ENCODE peak calls at places on chromosomes 5 and 9, in four cellular contexts. P, Z, O and K are unnamed samples.

GRCh38 chr9:108117775-108118174 is 628.2 kb upstream of the KLF4 start:
- DNase-seq in O (no peak), P (no peak), Z (no peak), K (no peak)

GRCh38 chr9:124453586-124454191 is 3.4 kb downstream of the ADGRD2 start:
- DNase-seq in Z (peak), O (peak), P (peak), K (no peak)

GRCh38 chr5:172769598-172770373 is 1.2 kb downstream of the DUSP1 start:
- DNase-seq in P (no peak), O (no peak), Z (no peak), K (no peak)

GRCh38 chr5:52987711-52988329 is 1.3 kb upstream of the ITGA2 start:
- DNase-seq in O (no peak), P (peak), Z (no peak), K (no peak)

GRCh38 chr9:18865542-18865941 is 167.5 kb downstream of the SAXO1 start:
- DNase-seq in P (no peak), Z (no peak), O (no peak), K (no peak)

GRCh38 chr5:107564896-107565295 is 105.8 kb downstream of the EFNA5 start:
- DNase-seq in Z (no peak), P (no peak), O (no peak), K (no peak)

GRCh38 chr5:151451626-151452520 is 4.5 kb downstream of the SLC36A1 start:
- DNase-seq in O (peak), Z (no peak), P (peak), K (peak)

GRCh38 chr5:8327016-8327415 is 458.1 kb downstream of the MTRR start:
- DNase-seq in Z (no peak), O (no peak), P (no peak), K (no peak)

GRCh38 chr9:20511680-20512079 is 110.6 kb downstream of the MLLT3 start:
- DNase-seq in P (no peak), Z (no peak), O (no peak), K (no peak)

GRCh38 chr5:10307206-10308148 is at the start of gene CMBL:
- DNase-seq in P (no peak), O (peak), Z (peak), K (no peak)

GRCh38 chr9:110141118-110141797 is 66.7 kb downstream of the C9orf152 start:
- DNase-seq in Z (no peak), O (no peak), P (peak), K (no peak)

GRCh38 chr9:124282442-124283231 is 24.9 kb downstream of the NEK6 start:
- DNase-seq in Z (no peak), P (no peak), O (peak), K (no peak)

GRCh38 chr9:1047605-1048235 is 2.4 kb upstream of the DMRT2 start:
- DNase-seq in P (no peak), O (no peak), Z (no peak), K (no peak)

GRCh38 chr9:125509476-125509875 is 197.5 kb downstream of the MAPKAP1 start:
- DNase-seq in O (no peak), Z (peak), P (no peak), K (no peak)

GRCh38 chr5:144065766-144066165 is 104.7 kb downstream of the YIPF5 start:
- DNase-seq in O (no peak), Z (no peak), P (no peak), K (no peak)

GRCh38 chr9:13587581-13587980 is 308.1 kb upstream of the MPDZ start:
- DNase-seq in Z (no peak), P (no peak), O (no peak), K (no peak)

GRCh38 chr5:372911-373709 is 51.6 kb downstream of the AHRR start:
- DNase-seq in P (no peak), Z (peak), O (no peak), K (no peak)

GRCh38 chr9:14322211-14323082 is 8.5 kb upstream of the NFIB start:
- DNase-seq in P (peak), Z (peak), O (peak), K (no peak)

GRCh38 chr5:2029206-2029605 is 146.5 kb upstream of the IRX4 start:
- DNase-seq in O (no peak), Z (peak), P (no peak), K (no peak)

GRCh38 chr9:14962193-14962899 is 52.1 kb upstream of the FREM1 start:
- DNase-seq in Z (no peak), P (no peak), O (no peak), K (no peak)

GRCh38 chr5:152332696-152333095 is 72.4 kb downstream of the NMUR2 start:
- DNase-seq in O (no peak), P (no peak), Z (no peak), K (no peak)

GRCh38 chr5:153660919-153661318 is 170.4 kb downstream of the GRIA1 start:
- DNase-seq in Z (no peak), O (no peak), P (no peak), K (no peak)

GRCh38 chr5:172897691-172898512 is 61.3 kb upstream of the RPL26L1 start:
- DNase-seq in O (no peak), Z (no peak), P (peak), K (no peak)

GRCh38 chr9:134548185-134548584 is 93.4 kb upstream of the COL5A1 start:
- DNase-seq in O (no peak), Z (no peak), P (no peak), K (no peak)

GRCh38 chr5:21225223-21226064 is 1237.4 kb upstream of the CDH18 start:
- DNase-seq in P (no peak), Z (no peak), O (no peak), K (no peak)

GRCh38 chr5:141680178-141680577 is 1.9 kb downstream of the ARAP3 start:
- DNase-seq in P (no peak), Z (no peak), O (no peak), K (no peak)

GRCh38 chr5:141681295-141681694 is 735 bp downstream of the ARAP3 start:
- DNase-seq in Z (no peak), P (no peak), O (no peak), K (no peak)

GRCh38 chr5:141683596-141684161 is 1.6 kb upstream of the ARAP3 start:
- DNase-seq in Z (no peak), O (no peak), P (no peak), K (no peak)

GRCh38 chr5:141680751-141681201 is 1.3 kb downstream of the ARAP3 start:
- DNase-seq in O (peak), Z (peak), P (no peak), K (no peak)

GRCh38 chr5:141681695-141682641 is at the start of gene ARAP3:
- DNase-seq in P (peak), Z (peak), O (peak), K (no peak)
- TF ChIP-seq KDM1A in P (no peak), Z (no peak), O (no peak), K (no peak)

DNA sequence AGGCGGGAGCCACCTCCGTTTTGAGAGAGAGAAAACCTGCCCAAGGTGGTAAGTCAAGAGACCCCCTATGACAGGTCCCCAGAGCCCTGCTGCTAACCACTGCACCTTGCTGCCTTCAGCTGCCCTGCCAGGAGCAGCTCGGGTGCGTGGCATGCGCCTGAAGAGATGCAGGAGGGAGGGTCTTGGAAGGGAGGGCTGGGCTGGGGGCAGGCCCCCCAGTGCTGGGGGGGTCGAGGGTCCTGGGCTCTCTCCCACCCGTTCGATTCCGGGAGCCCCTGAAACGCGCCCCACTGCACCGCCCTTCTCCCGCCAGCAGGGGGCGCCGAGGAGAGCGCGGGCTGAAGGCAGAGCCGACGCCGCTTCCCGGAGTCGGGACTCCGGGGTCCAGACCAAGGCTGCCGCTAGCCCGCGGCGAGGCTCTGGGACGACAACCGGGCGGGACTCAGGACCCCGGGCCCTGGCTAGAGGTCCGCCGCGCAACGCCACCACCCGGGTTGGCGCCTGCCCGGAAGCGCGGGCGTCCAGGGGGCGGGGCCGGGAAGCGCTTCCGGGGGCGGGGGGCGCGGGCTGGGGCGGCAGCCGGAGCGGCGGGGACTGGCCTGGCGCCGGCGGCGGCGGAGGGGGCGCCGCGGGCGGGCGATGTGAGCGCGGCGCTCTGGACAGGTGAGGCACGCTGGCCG is at the start of gene ZBTB34:
- DNase-seq in O (peak), Z (peak), P (peak), K (no peak)
- TF ChIP-seq KDM1A in O (no peak), Z (no peak), P (no peak), K (no peak)

GRCh38 chr9:7180247-7180646 is 422.5 kb downstream of the KDM4C start:
- DNase-seq in O (no peak), P (no peak), Z (no peak), K (no peak)

GRCh38 chr9:7185612-7186011 is 427.8 kb downstream of the KDM4C start:
- DNase-seq in P (peak), Z (no peak), O (no peak), K (no peak)

GRCh38 chr9:7186175-7186574 is 428.4 kb downstream of the KDM4C start:
- DNase-seq in P (no peak), O (peak), Z (no peak), K (no peak)
- TF ChIP-seq KDM1A in P (no peak), O (no peak), Z (no peak), K (no peak)

GRCh38 chr5:176816791-176817272 is 6.5 kb downstream of the UNC5A start:
- DNase-seq in O (no peak), Z (peak), P (no peak), K (no peak)
- TF ChIP-seq KDM1A in O (no peak), Z (no peak), P (no peak), K (no peak)

GRCh38 chr9:133184971-133185370 is 21.3 kb upstream of the GBGT1 start:
- DNase-seq in P (peak), O (peak), Z (no peak), K (no peak)
- TF ChIP-seq KDM1A in P (no peak), O (no peak), Z (no peak), K (no peak)

GRCh38 chr5:157747173-157747758 is 3.8 kb downstream of the LSM11 start:
- DNase-seq in O (no peak), Z (no peak), P (no peak), K (no peak)

GRCh38 chr5:157745041-157745456 is 1.5 kb downstream of the LSM11 start:
- DNase-seq in O (peak), Z (no peak), P (no peak), K (no peak)

GRCh38 chr5:157747766-157748700 is 4.5 kb downstream of the LSM11 start:
- DNase-seq in O (no peak), Z (no peak), P (no peak), K (no peak)

GRCh38 chr5:157743163-157744054 is at the start of gene LSM11:
- DNase-seq in P (peak), Z (peak), O (peak), K (peak)

DNA sequence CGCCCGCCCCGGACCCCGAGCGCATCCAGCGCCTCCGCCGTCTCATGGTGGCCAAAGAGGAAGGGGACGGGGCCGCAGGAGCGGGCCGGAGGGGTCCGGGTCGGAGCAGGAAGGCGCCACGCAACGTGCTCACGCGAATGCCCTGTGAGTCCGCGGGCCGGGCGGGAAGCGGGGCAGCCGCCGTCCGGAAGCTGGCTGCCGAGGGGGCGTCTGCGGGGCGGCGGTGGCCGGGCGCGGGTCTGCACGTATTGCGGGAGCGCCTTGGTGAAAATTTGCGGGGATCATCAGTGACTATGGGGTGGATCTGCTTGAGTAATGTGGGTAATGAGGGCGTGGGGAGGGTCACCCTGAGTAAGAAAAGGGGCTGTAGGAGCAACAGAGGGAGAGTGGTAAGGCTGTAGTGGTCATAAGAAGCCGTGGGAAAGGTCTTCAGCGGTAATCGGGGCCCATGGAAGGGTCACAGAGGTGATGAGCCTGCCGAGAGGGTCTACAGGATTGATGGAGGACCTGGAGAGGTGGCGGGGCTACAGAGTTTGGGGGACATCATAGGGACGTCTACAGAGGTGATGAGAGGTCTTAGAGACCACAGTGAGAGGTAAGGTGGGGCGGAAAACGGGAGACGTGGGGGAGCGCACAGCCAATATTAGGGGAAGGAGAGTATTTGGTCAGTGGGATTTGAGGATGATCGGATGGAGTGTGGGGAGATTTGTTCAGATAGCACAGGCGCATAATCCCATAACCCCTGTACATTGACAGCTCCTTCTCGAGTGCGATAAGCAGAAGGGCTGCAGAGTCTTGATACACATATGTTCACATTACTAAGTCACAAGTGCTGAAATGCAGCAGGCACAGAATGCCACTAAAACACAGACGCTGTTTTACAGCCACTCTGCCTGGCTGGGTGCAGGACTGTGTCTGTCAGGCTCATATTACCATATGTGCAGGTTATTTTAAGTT is 821 bp downstream of the LSM11 start:
- DNase-seq in Z (no peak), P (no peak), O (peak), K (no peak)
- TF ChIP-seq KDM1A in Z (no peak), P (no peak), O (no peak), K (no peak)

GRCh38 chr5:89351232-89351631 is 468.2 kb upstream of the MEF2C start:
- DNase-seq in P (no peak), O (no peak), Z (no peak), K (no peak)

GRCh38 chr5:89351975-89352374 is 469.0 kb upstream of the MEF2C start:
- DNase-seq in P (no peak), O (no peak), Z (no peak), K (no peak)

GRCh38 chr5:89350684-89351083 is 467.7 kb upstream of the MEF2C start:
- DNase-seq in O (no peak), Z (no peak), P (no peak), K (no peak)

GRCh38 chr5:89359046-89359445 is 476.1 kb upstream of the MEF2C start:
- DNase-seq in O (no peak), Z (no peak), P (no peak), K (no peak)

DNA sequence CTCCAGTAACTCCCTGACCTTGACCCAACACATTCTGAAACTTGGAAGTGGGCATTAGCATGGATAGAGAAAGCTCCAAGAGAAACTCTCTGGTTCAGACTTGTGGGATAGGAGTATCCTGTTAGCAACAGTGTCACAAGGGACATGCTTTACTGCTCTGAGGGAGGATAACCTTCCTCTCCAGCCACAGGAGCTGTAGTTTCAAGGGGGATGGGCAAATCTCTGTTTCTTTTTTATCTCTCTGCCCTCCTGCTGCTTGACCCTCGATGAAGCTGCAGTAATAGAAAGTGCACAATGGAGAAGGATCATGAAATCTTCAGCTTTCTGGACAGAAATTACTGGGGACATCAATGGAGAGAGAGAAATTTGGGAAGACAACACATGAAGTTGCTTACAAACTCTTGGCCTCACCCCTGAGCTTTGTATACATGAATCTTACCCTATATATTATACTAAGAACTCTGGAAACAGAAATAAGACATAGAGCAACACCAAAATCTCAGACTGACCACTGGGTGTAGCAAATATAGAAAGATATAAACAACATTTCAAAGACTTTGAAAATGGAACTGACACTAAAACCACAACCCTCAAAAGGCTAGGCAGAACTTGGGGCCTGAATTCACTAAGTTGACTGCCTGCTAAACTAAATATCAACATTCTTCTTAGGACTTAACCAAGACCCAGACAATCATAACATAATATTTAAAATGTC is 471.0 kb upstream of the MEF2C start:
- DNase-seq in P (no peak), O (no peak), Z (no peak), K (peak)
- TF ChIP-seq KDM1A in P (no peak), O (no peak), Z (no peak), K (no peak)

GRCh38 chr5:103804714-103805113 is 242.1 kb upstream of the NUDT12 start:
- DNase-seq in O (no peak), Z (no peak), P (no peak), K (no peak)

GRCh38 chr5:103808464-103809106 is 246.0 kb upstream of the NUDT12 start:
- DNase-seq in P (peak), O (peak), Z (peak), K (no peak)
- TF ChIP-seq KDM1A in P (no peak), O (no peak), Z (no peak), K (no peak)